ENCODE peak calls at places on chromosomes 7 and 10, in six cellular contexts. N is endodermal cell; J is left ventricle myocardium superior; D is CD8-positive, alpha-beta memory T cell; Y is lower leg skin; T is activated naive CD8-positive, alpha-beta T cell treated with anti-CD3 and anti-CD28 coated beads, Interleukin-2, amount 50 U/mL, for 16 hours. P is an unnamed sample.

GRCh38 chr7:18174996-18175395 is 147.3 kb upstream of the PRPS1L1 start:
- DNase-seq in N (no peak), J (no peak), D (no peak), Y (no peak), T (no peak), P (no peak)

GRCh38 chr10:13769926-13770325 is 183.2 kb downstream of the PRPF18 start:
- DNase-seq in N (no peak), J (no peak), D (no peak), Y (no peak), T (no peak), P (no peak)

GRCh38 chr7:74002474-74003017 is 25.4 kb upstream of the ELN start:
- DNase-seq in N (no peak), J (peak; percentile 64), D (no peak), Y (no peak), T (no peak), P (peak; percentile 75)

GRCh38 chr7:156196649-156197048 is 384.4 kb upstream of the SHH start:
- DNase-seq in N (no peak), J (no peak), D (no peak), Y (peak; percentile 28), T (no peak), P (no peak)

GRCh38 chr10:23439920-23440875 is 1.3 kb downstream of the OTUD1 start:
- DNase-seq in N (peak; percentile 78), J (peak; percentile 43), D (peak; percentile 34), Y (no peak), T (no peak), P (no peak)

GRCh38 chr7:44224216-44224950 is 23.6 kb downstream of the YKT6 start:
- DNase-seq in N (no peak), J (no peak), D (no peak), Y (no peak), T (no peak), P (no peak)

GRCh38 chr10:100562806-100563293 is 27.1 kb downstream of the HIF1AN start:
- DNase-seq in N (peak; percentile 92), J (no peak), D (no peak), Y (no peak), T (no peak), P (no peak)

GRCh38 chr10:79100761-79101160 is 32.0 kb downstream of the ZMIZ1 start:
- DNase-seq in N (no peak), J (no peak), D (no peak), Y (no peak), T (no peak), P (no peak)

GRCh38 chr10:325282-325681 is 190.0 kb downstream of the ZMYND11 start:
- DNase-seq in N (no peak), J (no peak), D (no peak), Y (peak; percentile 56), T (no peak), P (no peak)

GRCh38 chr10:24416248-24416647 is 207.3 kb downstream of the KIAA1217 start:
- DNase-seq in N (no peak), J (no peak), D (no peak), Y (no peak), T (no peak), P (no peak)

GRCh38 chr7:123115331-123115730 is 84.4 kb downstream of the SLC13A1 start:
- DNase-seq in N (no peak), J (no peak), D (no peak), Y (no peak), T (no peak), P (no peak)

GRCh38 chr7:156947120-156947843 is 2.2 kb upstream of the NOM1 start:
- DNase-seq in N (no peak), J (no peak), D (no peak), Y (no peak), T (no peak), P (no peak)

P was measured in natural killer cell treated with Interleukin-12 subunit alpha and Interleukin-12 subunit beta and Interleukin-15 and Interleukin-18, amount 100 ng/mL, for 72 hours.